ENCODE peak calls at places on chromosome 16, in ten cellular contexts. L is astrocyte of the spinal cord; R is GM23338; P is iPS-NIHi11; W is caudate nucleus; U is frontal cortex; V is dorsolateral prefrontal cortex; Z is stimulated activated CD4-positive, alpha-beta T cell treated with anti-CD3 and anti-CD28 coated beads, TNF-alpha, amount 100 ng/mL, for 48 hours; X is MCF 10A; B is cardiac fibroblast. N is an unnamed sample.

GRCh38 chr16:55324491-55325447 is 766 bp downstream of the IRX6 start:
- DNase-seq in L (no peak), R (peak; percentile 49), P (peak; percentile 29), W (no peak), U (no peak), V (no peak), Z (no peak), X (no peak), B (no peak), N (no peak)

GRCh38 chr16:23408242-23409201 is 44.5 kb downstream of the COG7 start:
- DNase-seq in L (peak; percentile 56), R (peak; percentile 16), P (peak; percentile 47), W (no peak), U (peak; percentile 73), V (no peak), Z (no peak), X (no peak), B (peak; percentile 66), N (peak; percentile 54)

GRCh38 chr16:51710930-51711563 is 560.0 kb upstream of the SALL1 start:
- DNase-seq in L (peak; percentile 5), R (no peak), P (no peak), W (no peak), U (no peak), V (no peak), Z (no peak), X (no peak), B (no peak), N (no peak)

GRCh38 chr16:56915311-56916105 is 16.4 kb upstream of the HERPUD1 start:
- DNase-seq in L (peak; percentile 79), R (no peak), P (no peak), W (no peak), U (no peak), V (no peak), Z (no peak), X (no peak), B (peak; percentile 73), N (no peak)

GRCh38 chr16:17205279-17206139 is 265.3 kb downstream of the XYLT1 start:
- DNase-seq in L (peak; percentile 62), R (peak; percentile 74), P (peak; percentile 31), W (no peak), U (no peak), V (no peak), Z (no peak), X (no peak), B (no peak), N (no peak)

GRCh38 chr16:15035163-15035729 is 20.6 kb downstream of the NTAN1 start:
- DNase-seq in L (no peak), R (no peak), P (no peak), W (no peak), U (no peak), V (no peak), Z (no peak), X (no peak), B (no peak), N (no peak)

GRCh38 chr16:2163211-2163881 is 7.8 kb downstream of the TRAF7 start:
- DNase-seq in L (no peak), R (no peak), P (no peak), W (no peak), U (no peak), V (no peak), Z (no peak), X (peak; percentile 87), B (no peak), N (no peak)

GRCh38 chr16:11024333-11025053 is 80.1 kb downstream of the CLEC16A start:
- DNase-seq in L (no peak), R (no peak), P (no peak), W (no peak), U (no peak), V (no peak), Z (no peak), X (no peak), B (no peak), N (no peak)

GRCh38 chr16:9845661-9846361 is 336.4 kb downstream of the GRIN2A start:
- DNase-seq in L (no peak), R (no peak), P (no peak), W (no peak), U (no peak), V (no peak), Z (no peak), X (no peak), B (peak; percentile 85), N (peak; percentile 88)

GRCh38 chr16:69481901-69482341 is 57.5 kb downstream of the CYB5B start:
- DNase-seq in L (peak; percentile 64), R (peak; percentile 47), P (no peak), W (peak; percentile 42), U (peak; percentile 50), V (peak; percentile 41), Z (no peak), X (peak; percentile 73), B (peak; percentile 76), N (no peak)

GRCh38 chr16:30053376-30054015 is 12.1 kb upstream of the ALDOA start:
- DNase-seq in L (no peak), R (no peak), P (peak; percentile 46), W (no peak), U (no peak), V (no peak), Z (no peak), X (peak; percentile 24), B (peak; percentile 50), N (peak; percentile 57)

GRCh38 chr16:85686912-85687591 is 1.7 kb downstream of the GINS2 start:
- DNase-seq in L (no peak), R (no peak), P (no peak), W (no peak), U (no peak), V (no peak), Z (peak; percentile 42), X (no peak), B (no peak), N (no peak)

GRCh38 chr16:67396159-67396774 is 3.0 kb upstream of the TPPP3 start:
- DNase-seq in L (peak; percentile 78), R (peak; percentile 96), P (peak; percentile 89), W (peak; percentile 14), U (peak; percentile 84), V (no peak), Z (no peak), X (peak; percentile 76), B (peak; percentile 76), N (peak; percentile 58)

GRCh38 chr16:2465653-2466415 is 5.3 kb upstream of the NTN3 start:
- DNase-seq in L (no peak), R (peak; percentile 75), P (no peak), W (no peak), U (no peak), V (no peak), Z (no peak), X (no peak), B (peak; percentile 20), N (no peak)

GRCh38 chr16:81497690-81498089 is 53.1 kb downstream of the CMIP start:
- DNase-seq in L (no peak), R (peak; percentile 34), P (no peak), W (no peak), U (no peak), V (no peak), Z (no peak), X (no peak), B (no peak), N (no peak)

GRCh38 chr16:22370038-22370541 is 4.3 kb downstream of the CDR2 start:
- DNase-seq in L (no peak), R (no peak), P (no peak), W (no peak), U (no peak), V (no peak), Z (no peak), X (no peak), B (peak; percentile 88), N (peak; percentile 95)

GRCh38 chr16:20102021-20102420 is 28.3 kb upstream of the GPR139 start:
- DNase-seq in L (no peak), R (no peak), P (no peak), W (no peak), U (no peak), V (no peak), Z (no peak), X (no peak), B (no peak), N (no peak)

GRCh38 chr16:51119576-51120288 is 31.3 kb downstream of the SALL1 start:
- DNase-seq in L (no peak), R (no peak), P (no peak), W (no peak), U (no peak), V (no peak), Z (no peak), X (no peak), B (no peak), N (no peak)

GRCh38 chr16:64951193-64951592 is 170.7 kb downstream of the CDH11 start:
- DNase-seq in L (no peak), R (no peak), P (no peak), W (no peak), U (no peak), V (no peak), Z (no peak), X (no peak), B (no peak), N (no peak)

GRCh38 chr16:976389-976931 is 5.1 kb upstream of the SOX8 start:
- DNase-seq in L (no peak), R (no peak), P (no peak), W (no peak), U (no peak), V (no peak), Z (no peak), X (no peak), B (no peak), N (no peak)

GRCh38 chr16:85187002-85187401 is 74.7 kb upstream of the CIBAR2 start:
- DNase-seq in L (peak; percentile 55), R (no peak), P (no peak), W (no peak), U (peak; percentile 40), V (no peak), Z (no peak), X (no peak), B (peak; percentile 19), N (peak; percentile 40)

GRCh38 chr16:72939247-72939646 is 108.7 kb downstream of the ZFHX3 start:
- DNase-seq in L (peak; percentile 70), R (no peak), P (no peak), W (no peak), U (no peak), V (no peak), Z (no peak), X (peak; percentile 33), B (peak; percentile 89), N (peak; percentile 70)

GRCh38 chr16:28264656-28265055 is 27.7 kb upstream of the SBK1 start:
- DNase-seq in L (no peak), R (no peak), P (peak; percentile 51), W (no peak), U (no peak), V (peak; percentile 30), Z (no peak), X (peak; percentile 68), B (peak; percentile 64), N (peak; percentile 5)

GRCh38 chr16:16930309-16931000 is 540.3 kb downstream of the XYLT1 start:
- DNase-seq in L (no peak), R (no peak), P (no peak), W (no peak), U (no peak), V (no peak), Z (no peak), X (no peak), B (no peak), N (no peak)

GRCh38 chr16:19649980-19650379 is 68.0 kb downstream of the KNOP1 start:
- DNase-seq in L (no peak), R (no peak), P (no peak), W (no peak), U (no peak), V (no peak), Z (no peak), X (no peak), B (no peak), N (no peak)

GRCh38 chr16:13997933-13998332 is 73.2 kb upstream of the MRTFB start:
- DNase-seq in L (no peak), R (no peak), P (no peak), W (no peak), U (no peak), V (no peak), Z (no peak), X (no peak), B (no peak), N (no peak)

GRCh38 chr16:24747425-24747824 is 18.0 kb downstream of the TNRC6A start:
- DNase-seq in L (no peak), R (no peak), P (no peak), W (no peak), U (no peak), V (no peak), Z (no peak), X (no peak), B (no peak), N (no peak)

GRCh38 chr16:28597692-28598261 is 927 bp upstream of the SULT1A2 start:
- DNase-seq in L (no peak), R (peak; percentile 78), P (peak; percentile 80), W (no peak), U (no peak), V (no peak), Z (no peak), X (no peak), B (no peak), N (no peak)

N was measured in HCEC 1CT.